ENCODE peak calls at places on chromosomes 3 and 15, in four cellular contexts. R, O, H and D are unnamed samples.

GRCh38 chr3:99834584-99834957 is 16.9 kb downstream of the CMSS1 start:
- DNase-seq in O (no peak), H (no peak), R (no peak), D (no peak)

GRCh38 chr3:65953301-65953812 is 85.4 kb downstream of the MAGI1 start:
- DNase-seq in R (no peak), H (peak; percentile 86), O (peak; percentile 45), D (no peak)

GRCh38 chr3:88235102-88235501 is 85.3 kb downstream of the C3orf38 start:
- DNase-seq in O (no peak), R (no peak), H (no peak), D (no peak)

GRCh38 chr3:187966636-187967035 is 187.3 kb upstream of the LPP start:
- DNase-seq in H (no peak), O (no peak), R (no peak), D (no peak)

GRCh38 chr15:85858586-85859375 is 64.1 kb upstream of the KLHL25 start:
- DNase-seq in O (peak; percentile 66), H (peak; percentile 89), R (peak; percentile 80), D (peak; percentile 83)

GRCh38 chr3:143277531-143277930 is 158.0 kb downstream of the CHST2 start:
- DNase-seq in O (no peak), R (no peak), H (no peak), D (no peak)

GRCh38 chr15:82726816-82727215 is 17.1 kb upstream of the AP3B2 start:
- DNase-seq in H (peak; percentile 50), R (no peak), O (no peak), D (no peak)

GRCh38 chr15:56698268-56698667 is 35.0 kb downstream of the ZNF280D start:
- DNase-seq in H (no peak), O (no peak), R (no peak), D (no peak)

GRCh38 chr15:94080416-94080815 is 150.9 kb upstream of the MCTP2 start:
- DNase-seq in O (peak; percentile 81), H (no peak), R (no peak), D (no peak)

GRCh38 chr3:195197764-195198423 is 73.1 kb downstream of the XXYLT1 start:
- DNase-seq in R (no peak), O (peak; percentile 20), H (peak; percentile 13), D (no peak)

GRCh38 chr15:66623801-66624453 is 58.1 kb upstream of the LCTL start:
- DNase-seq in O (no peak), R (no peak), H (no peak), D (no peak)

GRCh38 chr15:60901647-60902046 is 327.5 kb downstream of the RORA start:
- DNase-seq in H (no peak), R (peak; percentile 51), O (no peak), D (peak; percentile 58)

GRCh38 chr3:106566277-106566676 is 697.5 kb upstream of the CBLB start:
- DNase-seq in H (no peak), O (no peak), R (no peak), D (peak; percentile 43)

GRCh38 chr3:31900583-31900982 is 80.5 kb downstream of the OSBPL10 start:
- DNase-seq in O (no peak), H (no peak), R (peak; percentile 16), D (no peak)

GRCh38 chr3:95302044-95302443 is 1239.2 kb downstream of the NSUN3 start:
- DNase-seq in H (no peak), O (peak; percentile 58), R (no peak), D (no peak)

GRCh38 chr3:100954990-100955389 is 38.2 kb downstream of the ABI3BP start:
- DNase-seq in O (peak; percentile 96), H (peak; percentile 86), R (no peak), D (no peak)

GRCh38 chr3:9917820-9918219 is 922 bp downstream of the IL17RC start:
- DNase-seq in H (no peak), O (no peak), R (no peak), D (no peak)

GRCh38 chr15:100810831-100811230 is 68.8 kb upstream of the ALDH1A3 start:
- DNase-seq in O (peak; percentile 12), H (no peak), R (no peak), D (no peak)

GRCh38 chr15:91706366-91707032 is 147.0 kb upstream of the SLCO3A1 start:
- DNase-seq in R (peak; percentile 91), O (peak; percentile 79), H (peak; percentile 96), D (peak; percentile 35)

GRCh38 chr3:103904991-103905390 is 1461.7 kb upstream of the ALCAM start:
- DNase-seq in R (no peak), H (no peak), O (no peak), D (no peak)

GRCh38 chr3:191762323-191762960 is 301.5 kb downstream of the PYDC2 start:
- DNase-seq in O (peak; percentile 78), R (no peak), H (no peak), D (no peak)

GRCh38 chr3:134313839-134314587 is 60.2 kb downstream of the AMOTL2 start:
- DNase-seq in O (no peak), H (peak; percentile 80), R (no peak), D (no peak)

GRCh38 chr3:88231207-88231606 is 81.4 kb downstream of the C3orf38 start:
- DNase-seq in H (no peak), O (no peak), R (no peak), D (no peak)

GRCh38 chr15:45548753-45549520 is 26.4 kb upstream of the SLC30A4 start:
- DNase-seq in O (no peak), R (no peak), H (no peak), D (no peak)

GRCh38 chr3:66934041-66934440 is 64.1 kb upstream of the KBTBD8 start:
- DNase-seq in R (no peak), O (no peak), H (no peak), D (no peak)

GRCh38 chr3:79810529-79810928 is 42.7 kb upstream of the ROBO1 start:
- DNase-seq in R (no peak), H (no peak), O (no peak), D (no peak)

GRCh38 chr3:77081240-77081661 is 41.4 kb downstream of the ROBO2 start:
- DNase-seq in H (no peak), R (no peak), O (no peak), D (no peak)

GRCh38 chr3:42749025-42749752 is 23.9 kb downstream of the CCDC13 start:
- DNase-seq in H (peak; percentile 85), O (no peak), R (no peak), D (no peak)

GRCh38 chr3:144259267-144259666 is 287.6 kb downstream of the DIPK2A start:
- DNase-seq in O (no peak), R (no peak), H (no peak), D (no peak)